ENCODE peak calls at places on chromosomes 5 and 9, in eight cellular contexts. N, V, I, A, M, O, K and G are unnamed samples.

GRCh38 chr5:83199126-83199525 is 121.8 kb downstream of the XRCC4 start:
- DNase-seq in O (no peak), A (no peak), M (no peak), V (no peak), K (no peak), I (no peak), N (no peak), G (no peak)

GRCh38 chr9:87212563-87213154 is 265.4 kb upstream of the GAS1 start:
- DNase-seq in K (no peak), A (no peak), V (no peak), I (no peak), M (no peak), N (no peak), O (no peak), G (no peak)

GRCh38 chr5:38825494-38825893 is 20.3 kb upstream of the OSMR start:
- DNase-seq in A (no peak), K (no peak), I (no peak), M (no peak), N (no peak), V (no peak), O (no peak), G (no peak)

GRCh38 chr5:10248378-10249260 is 1.1 kb downstream of the ATPSCKMT start:
- DNase-seq in M (no peak), A (no peak), O (peak), N (no peak), K (no peak), V (no peak), I (no peak), G (no peak)

GRCh38 chr5:93158841-93159240 is 422.2 kb downstream of the NR2F1-AS1 start:
- DNase-seq in I (peak), K (no peak), A (no peak), O (no peak), M (no peak), N (no peak), V (no peak), G (no peak)

GRCh38 chr9:112554516-112554915 is 67.9 kb downstream of the KIAA1958 start:
- DNase-seq in N (no peak), V (peak), K (no peak), I (peak), M (no peak), O (no peak), A (no peak), G (no peak)

GRCh38 chr5:160470437-160471341 is 49.0 kb downstream of the PTTG1 start:
- DNase-seq in V (no peak), O (peak), I (no peak), M (no peak), A (no peak), N (no peak), K (no peak), G (no peak)

GRCh38 chr5:179344301-179345178 is 721 bp downstream of the ADAMTS2 start:
- DNase-seq in A (no peak), M (no peak), V (no peak), K (no peak), I (no peak), N (peak), O (no peak), G (peak)

GRCh38 chr5:176768174-176768970 is 42.0 kb upstream of the UNC5A start:
- DNase-seq in M (no peak), O (no peak), A (no peak), V (no peak), K (no peak), N (no peak), I (no peak), G (no peak)

GRCh38 chr5:94313188-94313587 is 305.2 kb downstream of the KIAA0825 start:
- DNase-seq in I (no peak), N (no peak), A (no peak), M (no peak), K (no peak), V (no peak), O (no peak), G (no peak)

GRCh38 chr9:135295556-135296300 is 183.9 kb upstream of the PPP1R26 start:
- DNase-seq in A (no peak), K (no peak), I (no peak), M (no peak), N (no peak), O (no peak), V (no peak), G (no peak)

GRCh38 chr9:130110166-130110565 is 56.5 kb downstream of the GPR107 start:
- DNase-seq in V (no peak), K (no peak), I (no peak), N (no peak), O (no peak), A (no peak), M (no peak), G (peak)